ENCODE peak calls at places on chromosomes 13 and 19, in five cellular contexts. S is uterus, C is GM13977, I is cardiac muscle cell, G is brain microvascular endothelial cell. F is an unnamed sample.
A peak's percentile ranks its signal among the peaks of the same experiment; 100 is the strongest.

GRCh38 chr19:38278751-38279150 is 14.4 kb downstream of the SPINT2 start:
- DNase-seq in C (no peak), G (no peak), I (no peak), S (no peak), F (no peak)

GRCh38 chr19:38839816-38840582 is 8.4 kb upstream of the ECH1 start:
- DNase-seq in I (no peak), C (no peak), G (no peak), S (no peak), F (peak; percentile 49)

GRCh38 chr13:99193152-99193551 is 7.5 kb upstream of the UBAC2 start:
- DNase-seq in I (no peak), S (no peak), C (no peak), G (no peak), F (no peak)

GRCh38 chr19:44003461-44004134 is 841 bp downstream of the ZNF230 start:
- DNase-seq in I (peak; percentile 19), S (no peak), C (peak; percentile 18), G (no peak), F (peak; percentile 25)

GRCh38 chr13:51906581-51906980 is 44.8 kb downstream of the CCDC70 start:
- DNase-seq in C (no peak), S (no peak), G (no peak), I (no peak), F (no peak)

GRCh38 chr13:99426426-99426825 is 74.8 kb upstream of the TM9SF2 start:
- DNase-seq in G (no peak), S (no peak), C (no peak), I (peak; percentile 3), F (peak; percentile 19)

GRCh38 chr19:6733338-6734095 is 3.9 kb downstream of the GPR108 start:
- DNase-seq in C (no peak), I (no peak), S (no peak), G (no peak), F (no peak)

GRCh38 chr13:46801831-46802230 is 4.9 kb upstream of the ESD start:
- DNase-seq in G (no peak), S (no peak), C (no peak), I (no peak), F (no peak)

GRCh38 chr19:16938211-16938610 is 49.4 kb downstream of the F2RL3 start:
- DNase-seq in I (no peak), G (no peak), C (no peak), S (no peak), F (no peak)

GRCh38 chr13:91351980-91352379 is 4.5 kb downstream of the MIR17HG start:
- DNase-seq in I (no peak), C (no peak), G (no peak), S (no peak), F (no peak)

GRCh38 chr19:54653181-54653809 is 9.5 kb upstream of the LILRB4 start:
- DNase-seq in S (no peak), C (peak; percentile 64), G (no peak), I (peak; percentile 29), F (no peak)

GRCh38 chr13:84607614-84608013 is 725.3 kb upstream of the SLITRK1 start:
- DNase-seq in S (no peak), C (no peak), G (peak; percentile 56), I (peak; percentile 61), F (no peak)

GRCh38 chr19:10321874-10322835 is 6.3 kb upstream of the FDX2 start:
- DNase-seq in C (no peak), S (no peak), I (no peak), G (no peak), F (no peak)

GRCh38 chr19:8255426-8256125 is 46.4 kb downstream of the CERS4 start:
- DNase-seq in C (no peak), S (no peak), I (no peak), G (no peak), F (no peak)

GRCh38 chr13:23610966-23611486 is 40.8 kb downstream of the TNFRSF19 start:
- DNase-seq in G (peak; percentile 38), C (no peak), S (no peak), I (peak; percentile 81), F (no peak)

GRCh38 chr19:30719189-30719990 is 347.2 kb downstream of the ZNF536 start:
- DNase-seq in S (peak; percentile 69), G (no peak), C (peak; percentile 45), I (peak; percentile 52), F (peak; percentile 20)

GRCh38 chr13:100645382-100645781 is 29.2 kb downstream of the TMTC4 start:
- DNase-seq in S (no peak), C (no peak), G (no peak), I (no peak), F (no peak)

GRCh38 chr13:108963846-108964600 is 334.6 kb downstream of the MYO16 start:
- DNase-seq in I (peak; percentile 23), G (peak; percentile 53), C (no peak), S (no peak), F (no peak)

GRCh38 chr13:47409778-47410177 is 512.9 kb upstream of the HTR2A start:
- DNase-seq in C (no peak), G (no peak), S (no peak), I (no peak), F (no peak)

GRCh38 chr13:65914707-65915106 is 1315.4 kb downstream of the PCDH9 start:
- DNase-seq in I (peak; percentile 63), S (no peak), G (peak; percentile 41), C (no peak), F (no peak)

GRCh38 chr19:42412661-42413076 is 14.5 kb downstream of the LIPE start:
- DNase-seq in S (no peak), C (no peak), I (no peak), G (no peak), F (no peak)

GRCh38 chr13:49629947-49630346 is 1.6 kb downstream of the ARL11 start:
- DNase-seq in G (no peak), C (no peak), S (no peak), I (no peak), F (no peak)

GRCh38 chr13:109273326-109273751 is 513.0 kb downstream of the IRS2 start:
- DNase-seq in G (peak; percentile 20), C (no peak), I (peak; percentile 34), S (no peak), F (no peak)

GRCh38 chr19:3275068-3275582 is 50.7 kb downstream of the CELF5 start:
- DNase-seq in G (peak; percentile 16), C (peak; percentile 81), S (no peak), I (no peak), F (peak; percentile 69)

GRCh38 chr13:98930014-98930625 is 47.7 kb downstream of the DOCK9 start:
- DNase-seq in I (no peak), G (no peak), S (no peak), C (no peak), F (peak; percentile 16)

DNA sequence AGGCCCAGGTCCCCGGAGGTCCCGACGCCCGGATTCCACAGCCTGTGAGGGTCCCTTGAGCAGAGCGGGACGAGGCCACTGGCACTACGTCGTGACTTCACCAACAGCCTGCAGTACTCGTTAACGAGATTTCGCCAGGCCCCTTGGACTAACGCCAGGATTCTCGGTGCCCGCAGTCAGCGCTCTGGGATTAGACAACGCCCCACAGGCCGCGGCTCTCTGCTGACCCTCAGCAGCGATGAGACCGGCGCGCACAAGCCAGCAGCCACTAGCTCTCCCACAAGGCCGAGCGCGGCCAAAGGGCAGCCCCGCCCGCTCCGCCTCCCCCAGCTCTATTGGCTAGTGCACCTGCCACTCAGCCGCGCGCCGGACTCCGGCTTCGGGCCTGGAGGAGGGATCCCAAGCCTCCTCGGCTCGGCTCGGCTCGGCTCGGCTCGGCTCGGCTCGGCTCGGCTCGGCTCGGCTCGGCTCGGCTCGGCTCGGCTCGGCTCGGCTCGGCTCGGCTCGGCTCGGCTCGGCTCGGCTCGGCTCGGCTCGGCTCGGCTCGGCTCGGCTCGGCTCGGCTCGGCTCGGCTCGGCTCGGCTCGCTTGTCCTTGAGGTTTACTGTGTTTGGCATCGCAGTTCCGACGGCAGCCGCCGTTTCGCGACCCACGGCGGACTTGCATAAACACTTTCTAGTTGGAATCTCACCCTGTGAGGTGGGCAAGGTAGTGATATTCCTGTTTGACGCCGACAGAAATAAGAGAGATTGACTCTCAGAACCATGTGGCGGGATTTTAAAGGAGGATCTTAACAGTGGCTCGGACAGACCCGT is 231.7 kb upstream of the SERP2 start:
- DNase-seq in C (peak; percentile 99), G (peak; percentile 93), S (peak; percentile 99), I (peak; percentile 98), F (peak; percentile 93)
- TF ChIP-seq CTCF in C (no peak), G (no peak), S (peak; percentile 23), I (no peak), F (no peak)

DNA sequence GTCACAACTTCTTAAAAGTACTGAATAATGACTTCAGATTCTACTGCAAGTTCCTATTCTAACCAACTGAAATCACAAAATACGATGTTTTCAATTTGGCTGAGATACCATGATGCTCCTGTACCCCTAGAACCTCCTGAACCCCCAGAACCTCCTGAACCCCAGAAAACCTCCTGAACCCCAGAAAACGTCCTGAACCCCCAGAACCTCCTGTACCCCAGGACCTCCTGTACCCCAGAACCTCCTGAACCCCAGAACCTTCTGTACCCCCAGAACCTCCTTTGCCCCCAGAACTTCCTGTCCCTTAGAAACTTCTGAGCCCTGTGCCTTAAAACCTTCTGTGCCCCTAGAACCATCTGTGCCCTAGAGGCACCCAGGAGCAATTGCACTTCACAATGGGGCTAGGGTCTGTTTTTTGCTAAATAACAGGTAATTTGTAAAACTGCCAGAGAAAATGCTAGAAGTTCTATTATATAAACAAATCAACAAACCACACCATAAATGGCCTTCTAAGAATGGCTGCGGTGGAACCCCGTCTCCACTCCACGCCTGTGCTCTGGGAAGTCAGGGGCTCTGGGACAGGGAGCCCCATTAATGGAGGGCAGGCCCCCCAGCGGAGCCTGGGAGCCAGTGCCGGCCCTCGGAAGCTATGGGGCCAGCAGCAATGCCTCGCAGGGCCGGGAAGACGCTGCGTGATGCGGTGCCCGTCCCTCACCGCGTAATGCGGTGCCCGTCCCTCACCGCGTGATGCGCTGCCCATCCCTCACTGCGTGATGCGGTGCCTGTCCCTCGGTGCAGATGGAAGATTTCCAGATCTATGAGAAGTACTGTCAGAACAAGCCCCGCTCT is 21.3 kb upstream of the F7 start:
- DNase-seq in C (no peak), I (no peak), S (no peak), G (no peak), F (no peak)
- TF ChIP-seq CTCF in C (no peak), I (peak; percentile 16), S (no peak), G (peak; percentile 35), F (no peak)

GRCh38 chr19:14479985-14480694 is 5.0 kb upstream of the PTGER1 start:
- DNase-seq in I (peak; percentile 43), S (no peak), G (no peak), C (peak; percentile 92), F (peak; percentile 78)

GRCh38 chr19:14482112-14482941 is 7.2 kb upstream of the PTGER1 start:
- DNase-seq in I (no peak), C (no peak), S (no peak), G (no peak), F (no peak)

GRCh38 chr19:14478113-14478545 is 3.0 kb upstream of the PTGER1 start:
- DNase-seq in S (no peak), I (no peak), C (no peak), G (no peak), F (no peak)

GRCh38 chr19:14479309-14479984 is 4.3 kb upstream of the PTGER1 start:
- DNase-seq in C (no peak), S (no peak), I (no peak), G (no peak), F (no peak)

DNA sequence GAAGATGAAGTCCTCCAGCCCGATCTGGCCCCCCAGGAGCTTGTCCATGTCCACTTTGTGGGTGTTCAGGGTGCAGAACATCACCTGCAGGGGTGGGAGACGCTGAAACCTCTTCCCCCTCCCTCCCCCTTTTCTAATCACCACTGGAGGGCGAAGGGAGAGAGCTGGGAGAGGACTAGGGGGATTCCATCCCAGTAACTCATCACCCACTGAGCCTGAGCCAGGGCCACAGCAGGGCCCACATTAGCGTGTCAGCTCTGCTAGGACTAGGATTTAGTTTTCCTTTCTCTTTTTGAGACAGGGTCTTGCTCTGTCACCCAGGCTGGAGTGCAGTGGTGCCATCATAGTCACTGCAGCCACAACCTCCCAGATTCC is 5.5 kb upstream of the PTGER1 start:
- DNase-seq in C (peak; percentile 34), G (peak; percentile 38), S (no peak), I (no peak), F (no peak)
- TF ChIP-seq CTCF in C (no peak), G (peak; percentile 14), S (no peak), I (no peak), F (no peak)

GRCh38 chr19:13082192-13083007 is 20.3 kb downstream of the LYL1 start:
- DNase-seq in C (no peak), G (peak; percentile 68), S (peak; percentile 62), I (peak; percentile 41), F (no peak)
- TF ChIP-seq CTCF in C (peak; percentile 4), G (peak; percentile 69), S (peak; percentile 20), I (peak; percentile 33), F (no peak)

F was measured in activated CD8-positive, alpha-beta T cell treated with anti-CD3 and anti-CD28 coated beads for 36 hours.